ENCODE peak calls at places on chromosomes 4 and X, in nine cellular contexts. F is neural crest cell, N is M059J, W is SHP77, Z is NB4, A is substantia nigra, B is NCI-H1105, S is HT1080, D is NCI-H187 treated with DMSO at 0.1 percent for 48 hours. E is an unnamed sample.

GRCh38 chrX:68878977-68879376 is 50.2 kb downstream of the EFNB1 start:
- DNase-seq in B (peak; percentile 81), D (no peak), W (no peak), A (no peak), Z (no peak), N (no peak), F (no peak), S (no peak), E (no peak)

GRCh38 chr4:175253184-175253902 is 335.2 kb downstream of the ADAM29 start:
- DNase-seq in F (no peak), Z (peak; percentile 15), A (no peak), D (no peak), B (no peak), W (no peak), N (peak; percentile 9), S (no peak), E (no peak)

GRCh38 chr4:75087416-75087815 is 154.5 kb downstream of the PARM1 start:
- DNase-seq in Z (no peak), S (no peak), N (no peak), A (no peak), D (no peak), F (no peak), B (no peak), W (no peak), E (no peak)

GRCh38 chr4:113881256-113881655 is 98.2 kb downstream of the ARSJ start:
- DNase-seq in Z (no peak), A (no peak), B (no peak), N (peak; percentile 36), D (no peak), F (no peak), S (peak; percentile 38), W (no peak), E (no peak)

GRCh38 chr4:8771666-8772065 is 100.0 kb downstream of the HMX1 start:
- DNase-seq in F (no peak), B (no peak), N (no peak), S (no peak), A (no peak), Z (peak; percentile 32), W (no peak), D (no peak), E (no peak)

GRCh38 chr4:14225683-14226207 is 598.2 kb upstream of the BOD1L1 start:
- DNase-seq in Z (no peak), W (peak; percentile 56), N (no peak), B (peak; percentile 76), S (no peak), A (no peak), F (no peak), D (peak; percentile 88), E (peak; percentile 68)

GRCh38 chr4:187499961-187500360 is 495.6 kb upstream of the ZFP42 start:
- DNase-seq in F (no peak), B (no peak), S (no peak), A (no peak), W (no peak), Z (no peak), D (no peak), N (no peak), E (no peak)

GRCh38 chr4:95165926-95166524 is 382.7 kb downstream of the UNC5C start:
- DNase-seq in B (peak; percentile 43), D (peak; percentile 64), W (peak; percentile 4), F (peak; percentile 31), Z (peak; percentile 65), S (peak; percentile 53), N (peak; percentile 56), A (no peak), E (peak; percentile 21)

GRCh38 chr4:101222156-101222845 is 125.0 kb downstream of the PPP3CA start:
- DNase-seq in Z (no peak), W (no peak), B (no peak), S (no peak), N (no peak), D (no peak), A (no peak), F (no peak), E (no peak)

GRCh38 chr4:38860788-38861424 is 4.3 kb upstream of the TLR6 start:
- DNase-seq in F (peak; percentile 14), B (peak; percentile 14), S (no peak), A (no peak), Z (peak; percentile 84), W (no peak), N (peak; percentile 57), D (no peak), E (no peak)

GRCh38 chr4:7823416-7823824 is 116.2 kb downstream of the AFAP1 start:
- DNase-seq in Z (no peak), A (no peak), S (no peak), D (no peak), F (no peak), N (no peak), B (no peak), W (no peak), E (no peak)

GRCh38 chr4:113502476-113502875 is 259.1 kb downstream of the CAMK2D start:
- DNase-seq in D (no peak), N (peak; percentile 8), F (no peak), W (no peak), A (no peak), S (peak; percentile 60), Z (no peak), B (no peak), E (no peak)

GRCh38 chr4:4502694-4503311 is 39.0 kb downstream of the STX18 start:
- DNase-seq in F (no peak), N (no peak), S (peak; percentile 90), D (no peak), W (no peak), A (no peak), B (no peak), Z (no peak), E (no peak)

GRCh38 chr4:7266525-7267292 is 74.4 kb downstream of the SORCS2 start:
- DNase-seq in A (no peak), W (no peak), N (peak; percentile 83), S (peak; percentile 97), D (no peak), Z (no peak), F (no peak), B (no peak), E (no peak)

GRCh38 chr4:82275431-82276423 is 98.1 kb downstream of the HNRNPD start:
- DNase-seq in S (no peak), N (no peak), F (no peak), B (no peak), D (no peak), W (no peak), A (no peak), Z (peak; percentile 30), E (no peak)

GRCh38 chr4:148868207-148868606 is 426.0 kb upstream of the NR3C2 start:
- DNase-seq in N (peak; percentile 1), S (no peak), W (no peak), Z (no peak), A (no peak), F (no peak), B (no peak), D (no peak), E (no peak)

GRCh38 chr4:1870328-1870577 is 940 bp upstream of the NSD2 start:
- DNase-seq in S (peak; percentile 84), Z (peak; percentile 93), F (peak; percentile 72), B (peak; percentile 60), W (peak; percentile 17), N (peak; percentile 81), A (no peak), D (peak; percentile 49), E (peak; percentile 42)

GRCh38 chrX:106894978-106895452 is 8.1 kb downstream of the RIPPLY1 start:
- DNase-seq in A (no peak), Z (no peak), N (peak; percentile 95), B (no peak), F (no peak), S (peak; percentile 90), D (no peak), W (no peak), E (no peak)

GRCh38 chr4:100372432-100372831 is 145.4 kb downstream of the EMCN start:
- DNase-seq in W (no peak), D (no peak), A (no peak), B (no peak), S (peak; percentile 13), F (no peak), N (peak; percentile 4), Z (peak; percentile 2), E (no peak)

GRCh38 chr4:123495530-123495929 is 98.9 kb downstream of the SPRY1 start:
- DNase-seq in F (no peak), N (no peak), B (no peak), D (no peak), Z (no peak), W (no peak), A (no peak), S (peak; percentile 33), E (no peak)

E was measured in NCI-H1417 treated with DMSO at 0.1 percent for 48 hours.